ENCODE peak calls at places on chromosomes 13 and 19, in eight cellular contexts. R is NCI-H524 treated with DMSO at 0.1 percent for 48 hours; K is AG09319; U is activated CD4-positive, alpha-beta T cell treated with anti-CD3 and anti-CD28 coated beads for 4 hours; W is NCI-H1092; E is C1 segment of cervical spinal cord; I is LHCN-M2; F is uterus. Y is an unnamed sample.

GRCh38 chr13:109782066-109782822 is 4.1 kb downstream of the IRS2 start:
- DNase-seq in R (no peak), K (no peak), U (no peak), W (no peak), E (no peak), I (no peak), F (no peak), Y (no peak)

GRCh38 chr19:2053601-2054389 is 2.8 kb upstream of the MKNK2 start:
- DNase-seq in R (no peak), K (no peak), U (no peak), W (no peak), E (no peak), I (no peak), F (peak), Y (no peak)

GRCh38 chr19:1599460-1599846 is 5.8 kb downstream of the UQCR11 start:
- DNase-seq in R (no peak), K (no peak), U (no peak), W (no peak), E (no peak), I (no peak), F (no peak), Y (no peak)

GRCh38 chr19:42280761-42281174 is 11.7 kb downstream of the CIC start:
- DNase-seq in R (no peak), K (no peak), U (peak), W (no peak), E (peak), I (peak), F (peak), Y (peak)

GRCh38 chr19:30523791-30524190 is 151.6 kb downstream of the ZNF536 start:
- DNase-seq in R (no peak), K (no peak), U (no peak), W (no peak), E (no peak), I (no peak), F (no peak), Y (no peak)

GRCh38 chr19:17830567-17831418 is 9.5 kb upstream of the INSL3 start:
- DNase-seq in R (no peak), K (no peak), U (peak), W (peak), E (peak), I (peak), F (peak), Y (no peak)

GRCh38 chr13:89688908-89689307 is 1658.6 kb upstream of the MIR17HG start:
- DNase-seq in R (no peak), K (no peak), U (no peak), W (no peak), E (peak), I (no peak), F (no peak), Y (no peak)

GRCh38 chr13:111539791-111540446 is 219.5 kb downstream of the TEX29 start:
- DNase-seq in R (no peak), K (no peak), U (no peak), W (peak), E (no peak), I (no peak), F (no peak), Y (no peak)

GRCh38 chr19:18304496-18305312 is 18.2 kb downstream of the LSM4 start:
- DNase-seq in R (no peak), K (no peak), U (peak), W (no peak), E (peak), I (peak), F (peak), Y (peak)

GRCh38 chr19:39842693-39843435 is 3.3 kb downstream of the FBL start:
- DNase-seq in R (no peak), K (no peak), U (no peak), W (no peak), E (no peak), I (no peak), F (no peak), Y (no peak)

GRCh38 chr19:46000497-46001246 is 5.4 kb downstream of the CCDC61 start:
- DNase-seq in R (no peak), K (no peak), U (peak), W (no peak), E (peak), I (no peak), F (no peak), Y (no peak)

GRCh38 chr13:114130708-114131580 is 1.5 kb downstream of the RASA3 start:
- DNase-seq in R (no peak), K (peak), U (peak), W (peak), E (no peak), I (peak), F (peak), Y (peak)

GRCh38 chr13:112073245-112074138 is 6.5 kb downstream of the SOX1 start:
- DNase-seq in R (no peak), K (no peak), U (no peak), W (peak), E (no peak), I (no peak), F (no peak), Y (no peak)

GRCh38 chr13:40185393-40185792 is 481.0 kb downstream of the FOXO1 start:
- DNase-seq in R (no peak), K (no peak), U (no peak), W (no peak), E (no peak), I (no peak), F (no peak), Y (no peak)

GRCh38 chr19:51138549-51138979 is 3.5 kb upstream of the SIGLEC7 start:
- DNase-seq in R (no peak), K (no peak), U (no peak), W (no peak), E (no peak), I (no peak), F (no peak), Y (no peak)

GRCh38 chr13:76210262-76210661 is 574.1 kb downstream of the LMO7 start:
- DNase-seq in R (peak), K (no peak), U (no peak), W (no peak), E (no peak), I (peak), F (no peak), Y (peak)

GRCh38 chr13:73521291-73521626 is 462.5 kb downstream of the KLF5 start:
- DNase-seq in R (no peak), K (no peak), U (peak), W (no peak), E (no peak), I (no peak), F (no peak), Y (no peak)

GRCh38 chr13:60229708-60230272 is 66.1 kb upstream of the DIAPH3 start:
- DNase-seq in R (no peak), K (no peak), U (no peak), W (no peak), E (no peak), I (no peak), F (no peak), Y (no peak)

GRCh38 chr19:38045554-38046253 is 138.7 kb downstream of the SIPA1L3 start:
- DNase-seq in R (no peak), K (no peak), U (no peak), W (no peak), E (no peak), I (no peak), F (no peak), Y (no peak)

GRCh38 chr13:110422913-110423688 is 116.0 kb downstream of the COL4A2 start:
- DNase-seq in R (no peak), K (no peak), U (no peak), W (no peak), E (no peak), I (peak), F (no peak), Y (no peak)

GRCh38 chr19:39150807-39151206 is 25.2 kb downstream of the PAK4 start:
- DNase-seq in R (no peak), K (no peak), U (no peak), W (no peak), E (no peak), I (no peak), F (no peak), Y (no peak)

GRCh38 chr13:34321986-34322385 is 504.0 kb downstream of the RFC3 start:
- DNase-seq in R (no peak), K (no peak), U (no peak), W (no peak), E (no peak), I (no peak), F (no peak), Y (no peak)

Y was measured in myocyte.